ENCODE peak calls at places on chromosomes 7 and 10, in nine cellular contexts. S is hepatocyte; L is heart right ventricle; W is fibroblast of pulmonary artery; O is brain microvascular endothelial cell; M is BE2C; F is cardiac muscle cell; D is CD8-positive, alpha-beta memory T cell; N is lung. X is an unnamed sample.

GRCh38 chr7:46754135-46754730 is 827.7 kb downstream of the TNS3 start:
- DNase-seq in S (no peak), L (no peak), W (peak; percentile 62), O (peak; percentile 70), M (no peak), F (no peak), D (no peak), N (no peak), X (no peak)

GRCh38 chr10:71246591-71247143 is 34.3 kb downstream of the UNC5B start:
- DNase-seq in S (peak; percentile 83), L (no peak), W (no peak), O (no peak), M (no peak), F (no peak), D (no peak), N (no peak), X (no peak)

GRCh38 chr10:78717200-78717599 is 351.6 kb upstream of the ZMIZ1 start:
- DNase-seq in S (no peak), L (no peak), W (peak; percentile 12), O (no peak), M (no peak), F (no peak), D (no peak), N (no peak), X (no peak)

GRCh38 chr7:16916111-16916639 is 34.4 kb upstream of the AGR3 start:
- DNase-seq in S (peak; percentile 61), L (no peak), W (peak; percentile 72), O (peak; percentile 92), M (no peak), F (no peak), D (no peak), N (no peak), X (no peak)

GRCh38 chr10:130491011-130491697 is 355.0 kb downstream of the GLRX3 start:
- DNase-seq in S (no peak), L (no peak), W (no peak), O (no peak), M (no peak), F (no peak), D (no peak), N (no peak), X (no peak)

GRCh38 chr7:111098011-111098925 is 7.3 kb downstream of the LRRN3 start:
- DNase-seq in S (peak; percentile 67), L (peak; percentile 11), W (peak; percentile 64), O (peak; percentile 58), M (peak; percentile 61), F (peak; percentile 67), D (peak; percentile 11), N (no peak), X (no peak)

GRCh38 chr10:74282151-74282852 is 131.3 kb downstream of the ADK start:
- DNase-seq in S (no peak), L (no peak), W (peak; percentile 60), O (no peak), M (no peak), F (no peak), D (no peak), N (no peak), X (no peak)

GRCh38 chr10:31762306-31762705 is 166.3 kb downstream of the ARHGAP12 start:
- DNase-seq in S (no peak), L (no peak), W (no peak), O (no peak), M (no peak), F (no peak), D (no peak), N (no peak), X (no peak)

GRCh38 chr7:132836746-132837145 is 245.1 kb downstream of the CHCHD3 start:
- DNase-seq in S (no peak), L (no peak), W (peak; percentile 4), O (peak; percentile 65), M (no peak), F (no peak), D (no peak), N (no peak), X (no peak)

GRCh38 chr7:158588085-158588877 is 658 bp upstream of the PTPRN2 start:
- DNase-seq in S (peak; percentile 32), L (no peak), W (no peak), O (no peak), M (peak; percentile 19), F (no peak), D (no peak), N (no peak), X (no peak)
- H3K4me3 ChIP-seq in S (no peak overlapping the region), L (peak overlapping the region; percentile 9), W (peak overlapping the region; percentile 37), O (peak overlapping the region; percentile 32), M (peak overlapping the region; percentile 43), F (peak overlapping the region; percentile 49), D (no peak overlapping the region), N (no peak overlapping the region), X (no peak overlapping the region)

GRCh38 chr7:135744938-135745701 is 3.5 kb downstream of the FAM180A start:
- DNase-seq in S (no peak), L (no peak), W (peak; percentile 64), O (peak; percentile 68), M (no peak), F (no peak), D (no peak), N (no peak), X (no peak)
- H3K4me3 ChIP-seq in S (no peak overlapping the region), L (no peak overlapping the region), W (no peak overlapping the region), O (no peak overlapping the region), M (no peak overlapping the region), F (no peak overlapping the region), D (no peak overlapping the region), N (no peak overlapping the region), X (no peak overlapping the region)

GRCh38 chr7:80918909-80919721 is at the start of gene SEMA3C:
- DNase-seq in S (peak; percentile 96), L (peak; percentile 90), W (peak; percentile 96), O (peak; percentile 90), M (peak; percentile 93), F (peak; percentile 98), D (no peak), N (peak; percentile 86), X (no peak)

GRCh38 chr7:80924090-80924489 is 5.2 kb upstream of the SEMA3C start:
- DNase-seq in S (no peak), L (no peak), W (no peak), O (no peak), M (no peak), F (no peak), D (no peak), N (no peak), X (no peak)

GRCh38 chr7:80923211-80923612 is 4.4 kb upstream of the SEMA3C start:
- DNase-seq in S (no peak), L (no peak), W (no peak), O (no peak), M (peak; percentile 8), F (peak; percentile 42), D (no peak), N (no peak), X (no peak)

GRCh38 chr7:80921130-80921529 is 2.3 kb upstream of the SEMA3C start:
- DNase-seq in S (no peak), L (no peak), W (peak; percentile 37), O (no peak), M (no peak), F (no peak), D (no peak), N (no peak), X (no peak)

DNA sequence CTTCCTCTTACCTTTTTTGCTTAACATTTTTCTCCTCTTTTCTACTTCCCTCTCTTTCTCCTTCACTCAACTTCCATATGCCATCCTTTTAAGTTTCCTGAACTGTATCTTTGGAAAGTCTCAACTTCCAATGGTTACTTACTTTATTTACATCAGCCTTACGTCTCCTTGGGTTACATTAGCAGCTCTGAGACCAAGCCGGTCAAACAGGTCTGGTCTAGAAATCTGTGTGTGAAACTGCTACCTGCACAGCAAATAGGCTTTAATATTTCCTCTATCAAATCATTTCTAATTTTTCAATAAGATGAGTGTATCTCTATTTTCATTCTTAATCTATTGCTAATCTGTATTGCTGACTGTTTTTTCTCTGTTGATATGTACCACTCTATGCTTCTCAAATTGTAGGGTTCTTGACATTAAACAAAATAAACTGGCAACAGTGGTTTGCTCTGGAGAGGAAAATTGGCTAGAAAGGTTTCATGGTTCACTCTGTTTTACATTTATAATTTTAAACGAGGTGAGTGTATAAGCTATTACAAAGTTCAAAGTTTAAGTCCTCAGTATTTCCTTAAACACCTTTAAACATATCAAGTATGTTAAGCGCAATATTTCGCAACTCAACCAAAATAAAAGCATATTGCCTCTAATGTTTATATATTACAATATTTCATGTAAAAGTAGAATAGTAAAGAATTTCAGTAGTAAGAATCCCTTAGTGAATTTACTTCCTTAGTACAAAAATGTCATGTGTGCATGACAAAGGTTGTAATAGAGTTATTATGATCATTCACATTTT is 3.6 kb upstream of the SEMA3C start:
- DNase-seq in S (peak; percentile 29), L (no peak), W (no peak), O (no peak), M (no peak), F (no peak), D (no peak), N (no peak), X (no peak)
- H3K4me3 ChIP-seq in S (no peak overlapping the region), L (no peak overlapping the region), W (no peak overlapping the region), O (no peak overlapping the region), M (no peak overlapping the region), F (no peak overlapping the region), D (no peak overlapping the region), N (no peak overlapping the region), X (no peak overlapping the region)

GRCh38 chr10:48800283-48800675 is 115.6 kb downstream of the WDFY4 start:
- DNase-seq in S (no peak), L (no peak), W (no peak), O (no peak), M (no peak), F (no peak), D (no peak), N (no peak), X (peak; percentile 55)

GRCh38 chr10:48798486-48799254 is 114.0 kb downstream of the WDFY4 start:
- DNase-seq in S (no peak), L (no peak), W (no peak), O (no peak), M (no peak), F (no peak), D (no peak), N (no peak), X (no peak)

GRCh38 chr10:48802611-48803046 is 118.0 kb downstream of the WDFY4 start:
- DNase-seq in S (no peak), L (no peak), W (no peak), O (no peak), M (no peak), F (no peak), D (no peak), N (no peak), X (no peak)

GRCh38 chr10:48803831-48804584 is 119.3 kb downstream of the WDFY4 start:
- DNase-seq in S (no peak), L (no peak), W (no peak), O (no peak), M (no peak), F (no peak), D (no peak), N (no peak), X (no peak)

DNA sequence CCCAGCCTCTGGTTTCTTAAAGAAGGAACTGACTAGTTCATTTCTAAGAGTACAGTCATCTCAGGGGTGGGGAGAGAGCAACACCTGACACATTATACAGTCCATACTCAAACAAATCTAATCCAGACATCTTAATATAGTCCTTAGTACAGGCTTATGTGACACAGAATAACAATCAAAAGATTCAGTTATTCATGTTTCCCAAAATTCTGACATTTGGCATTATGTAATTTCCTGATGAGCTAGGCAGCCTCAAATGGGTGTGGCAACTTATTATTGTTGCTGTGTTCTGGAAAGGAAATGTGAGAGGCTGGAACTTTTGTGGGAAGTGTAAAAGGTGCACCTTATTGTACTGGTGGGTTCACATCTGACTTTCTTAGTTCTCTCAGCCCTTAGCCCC is 116.4 kb downstream of the WDFY4 start:
- DNase-seq in S (no peak), L (no peak), W (peak; percentile 3), O (no peak), M (no peak), F (no peak), D (no peak), N (no peak), X (no peak)
- H3K4me3 ChIP-seq in S (no peak overlapping the region), L (no peak overlapping the region), W (no peak overlapping the region), O (no peak overlapping the region), M (no peak overlapping the region), F (no peak overlapping the region), D (peak overlapping the region; percentile 0), N (no peak overlapping the region), X (no peak overlapping the region)